ENCODE peak calls at places on chromosomes 7 and 10, in eight cellular contexts. One of them, this sample, is unnamed.
A peak's percentile ranks its signal among the peaks of the same experiment; 100 is the strongest.

GRCh38 chr7:131604841-131605279 is 48.4 kb upstream of the PODXL start:
- DNase-seq in stomach: no peak
- DNase-seq in fibroblast of villous mesenchyme: peak; percentile 86
- DNase-seq in activated gamma-delta T cell treated with anti-CD3 and anti-CD28 coated beads, Interleukin-2, amount 50 U/mL, for 16 hours: no peak
- DNase-seq in hypothalamus: no peak
- DNase-seq in stimulated activated CD4-positive, alpha-beta T cell treated with anti-CD3 and anti-CD28 coated beads, Interleukin-1b, Interleukin-23, amount 100 ng/mL, for 4 hours: no peak
- DNase-seq in activated CD8-positive, alpha-beta T cell treated with anti-CD3 and anti-CD28 coated beads for 36 hours: no peak
- DNase-seq in cardiac fibroblast: peak; percentile 47
- DNase-seq in this sample: no peak

GRCh38 chr10:56547163-56547562 is 186.1 kb upstream of the ZWINT start:
- DNase-seq in fibroblast of villous mesenchyme: no peak
- DNase-seq in activated CD8-positive, alpha-beta T cell treated with anti-CD3 and anti-CD28 coated beads for 36 hours: no peak
- DNase-seq in activated gamma-delta T cell treated with anti-CD3 and anti-CD28 coated beads, Interleukin-2, amount 50 U/mL, for 16 hours: no peak
- DNase-seq in stomach: no peak
- DNase-seq in cardiac fibroblast: no peak
- DNase-seq in hypothalamus: no peak
- DNase-seq in stimulated activated CD4-positive, alpha-beta T cell treated with anti-CD3 and anti-CD28 coated beads, Interleukin-1b, Interleukin-23, amount 100 ng/mL, for 4 hours: no peak
- DNase-seq in this sample: peak; percentile 72

GRCh38 chr7:29987083-29987482 is 2.5 kb downstream of the SCRN1 start:
- DNase-seq in activated gamma-delta T cell treated with anti-CD3 and anti-CD28 coated beads, Interleukin-2, amount 50 U/mL, for 16 hours: no peak
- DNase-seq in cardiac fibroblast: peak; percentile 57
- DNase-seq in hypothalamus: no peak
- DNase-seq in fibroblast of villous mesenchyme: peak; percentile 53
- DNase-seq in activated CD8-positive, alpha-beta T cell treated with anti-CD3 and anti-CD28 coated beads for 36 hours: no peak
- DNase-seq in stimulated activated CD4-positive, alpha-beta T cell treated with anti-CD3 and anti-CD28 coated beads, Interleukin-1b, Interleukin-23, amount 100 ng/mL, for 4 hours: no peak
- DNase-seq in stomach: no peak
- DNase-seq in this sample: no peak

GRCh38 chr10:86646933-86647332 is 7.4 kb upstream of the OPN4 start:
- DNase-seq in activated CD8-positive, alpha-beta T cell treated with anti-CD3 and anti-CD28 coated beads for 36 hours: no peak
- DNase-seq in activated gamma-delta T cell treated with anti-CD3 and anti-CD28 coated beads, Interleukin-2, amount 50 U/mL, for 16 hours: no peak
- DNase-seq in stomach: peak; percentile 1
- DNase-seq in stimulated activated CD4-positive, alpha-beta T cell treated with anti-CD3 and anti-CD28 coated beads, Interleukin-1b, Interleukin-23, amount 100 ng/mL, for 4 hours: no peak
- DNase-seq in hypothalamus: no peak
- DNase-seq in fibroblast of villous mesenchyme: no peak
- DNase-seq in cardiac fibroblast: no peak
- DNase-seq in this sample: no peak

GRCh38 chr10:132466520-132467463 is 69.8 kb downstream of the PWWP2B start:
- DNase-seq in hypothalamus: no peak
- DNase-seq in activated CD8-positive, alpha-beta T cell treated with anti-CD3 and anti-CD28 coated beads for 36 hours: no peak
- DNase-seq in activated gamma-delta T cell treated with anti-CD3 and anti-CD28 coated beads, Interleukin-2, amount 50 U/mL, for 16 hours: no peak
- DNase-seq in cardiac fibroblast: no peak
- DNase-seq in fibroblast of villous mesenchyme: no peak
- DNase-seq in stimulated activated CD4-positive, alpha-beta T cell treated with anti-CD3 and anti-CD28 coated beads, Interleukin-1b, Interleukin-23, amount 100 ng/mL, for 4 hours: no peak
- DNase-seq in stomach: no peak
- DNase-seq in this sample: no peak

GRCh38 chr7:41886257-41886905 is 183.5 kb upstream of the INHBA start:
- DNase-seq in activated CD8-positive, alpha-beta T cell treated with anti-CD3 and anti-CD28 coated beads for 36 hours: peak; percentile 41
- DNase-seq in activated gamma-delta T cell treated with anti-CD3 and anti-CD28 coated beads, Interleukin-2, amount 50 U/mL, for 16 hours: no peak
- DNase-seq in fibroblast of villous mesenchyme: peak; percentile 91
- DNase-seq in stimulated activated CD4-positive, alpha-beta T cell treated with anti-CD3 and anti-CD28 coated beads, Interleukin-1b, Interleukin-23, amount 100 ng/mL, for 4 hours: no peak
- DNase-seq in stomach: no peak
- DNase-seq in hypothalamus: no peak
- DNase-seq in cardiac fibroblast: peak; percentile 95
- DNase-seq in this sample: no peak

GRCh38 chr10:72638586-72639440 is 12.9 kb upstream of the MICU1 start:
- DNase-seq in hypothalamus: no peak
- DNase-seq in fibroblast of villous mesenchyme: no peak
- DNase-seq in stimulated activated CD4-positive, alpha-beta T cell treated with anti-CD3 and anti-CD28 coated beads, Interleukin-1b, Interleukin-23, amount 100 ng/mL, for 4 hours: no peak
- DNase-seq in activated gamma-delta T cell treated with anti-CD3 and anti-CD28 coated beads, Interleukin-2, amount 50 U/mL, for 16 hours: no peak
- DNase-seq in cardiac fibroblast: no peak
- DNase-seq in activated CD8-positive, alpha-beta T cell treated with anti-CD3 and anti-CD28 coated beads for 36 hours: no peak
- DNase-seq in stomach: no peak
- DNase-seq in this sample: no peak

GRCh38 chr7:130908345-130909160 is 174.5 kb upstream of the KLF14 start:
- DNase-seq in fibroblast of villous mesenchyme: no peak
- DNase-seq in activated CD8-positive, alpha-beta T cell treated with anti-CD3 and anti-CD28 coated beads for 36 hours: no peak
- DNase-seq in cardiac fibroblast: peak; percentile 46
- DNase-seq in stomach: no peak
- DNase-seq in hypothalamus: no peak
- DNase-seq in stimulated activated CD4-positive, alpha-beta T cell treated with anti-CD3 and anti-CD28 coated beads, Interleukin-1b, Interleukin-23, amount 100 ng/mL, for 4 hours: no peak
- DNase-seq in activated gamma-delta T cell treated with anti-CD3 and anti-CD28 coated beads, Interleukin-2, amount 50 U/mL, for 16 hours: no peak
- DNase-seq in this sample: no peak

GRCh38 chr7:141355057-141355456 is 196.2 kb upstream of the AGK start:
- DNase-seq in fibroblast of villous mesenchyme: no peak
- DNase-seq in hypothalamus: no peak
- DNase-seq in stomach: no peak
- DNase-seq in stimulated activated CD4-positive, alpha-beta T cell treated with anti-CD3 and anti-CD28 coated beads, Interleukin-1b, Interleukin-23, amount 100 ng/mL, for 4 hours: no peak
- DNase-seq in activated gamma-delta T cell treated with anti-CD3 and anti-CD28 coated beads, Interleukin-2, amount 50 U/mL, for 16 hours: no peak
- DNase-seq in cardiac fibroblast: peak; percentile 50
- DNase-seq in activated CD8-positive, alpha-beta T cell treated with anti-CD3 and anti-CD28 coated beads for 36 hours: no peak
- DNase-seq in this sample: no peak

GRCh38 chr10:995559-995926 is 7.3 kb downstream of the GTPBP4 start:
- DNase-seq in activated gamma-delta T cell treated with anti-CD3 and anti-CD28 coated beads, Interleukin-2, amount 50 U/mL, for 16 hours: no peak
- DNase-seq in stomach: no peak
- DNase-seq in cardiac fibroblast: no peak
- DNase-seq in hypothalamus: no peak
- DNase-seq in activated CD8-positive, alpha-beta T cell treated with anti-CD3 and anti-CD28 coated beads for 36 hours: no peak
- DNase-seq in fibroblast of villous mesenchyme: no peak
- DNase-seq in stimulated activated CD4-positive, alpha-beta T cell treated with anti-CD3 and anti-CD28 coated beads, Interleukin-1b, Interleukin-23, amount 100 ng/mL, for 4 hours: no peak
- DNase-seq in this sample: no peak

GRCh38 chr10:47164800-47165128 is 135.2 kb upstream of the GDF10 start:
- DNase-seq in stomach: no peak
- DNase-seq in activated gamma-delta T cell treated with anti-CD3 and anti-CD28 coated beads, Interleukin-2, amount 50 U/mL, for 16 hours: no peak
- DNase-seq in fibroblast of villous mesenchyme: no peak
- DNase-seq in activated CD8-positive, alpha-beta T cell treated with anti-CD3 and anti-CD28 coated beads for 36 hours: no peak
- DNase-seq in stimulated activated CD4-positive, alpha-beta T cell treated with anti-CD3 and anti-CD28 coated beads, Interleukin-1b, Interleukin-23, amount 100 ng/mL, for 4 hours: no peak
- DNase-seq in cardiac fibroblast: no peak
- DNase-seq in hypothalamus: no peak
- DNase-seq in this sample: no peak

GRCh38 chr10:113980408-113981087 is 63.1 kb upstream of the ADRB1 start:
- DNase-seq in fibroblast of villous mesenchyme: no peak
- DNase-seq in stomach: no peak
- DNase-seq in cardiac fibroblast: no peak
- DNase-seq in activated CD8-positive, alpha-beta T cell treated with anti-CD3 and anti-CD28 coated beads for 36 hours: no peak
- DNase-seq in activated gamma-delta T cell treated with anti-CD3 and anti-CD28 coated beads, Interleukin-2, amount 50 U/mL, for 16 hours: no peak
- DNase-seq in stimulated activated CD4-positive, alpha-beta T cell treated with anti-CD3 and anti-CD28 coated beads, Interleukin-1b, Interleukin-23, amount 100 ng/mL, for 4 hours: no peak
- DNase-seq in hypothalamus: no peak
- DNase-seq in this sample: no peak

GRCh38 chr7:24401628-24402593 is 117.9 kb downstream of the NPY start:
- DNase-seq in stimulated activated CD4-positive, alpha-beta T cell treated with anti-CD3 and anti-CD28 coated beads, Interleukin-1b, Interleukin-23, amount 100 ng/mL, for 4 hours: no peak
- DNase-seq in fibroblast of villous mesenchyme: peak; percentile 30
- DNase-seq in activated CD8-positive, alpha-beta T cell treated with anti-CD3 and anti-CD28 coated beads for 36 hours: no peak
- DNase-seq in activated gamma-delta T cell treated with anti-CD3 and anti-CD28 coated beads, Interleukin-2, amount 50 U/mL, for 16 hours: no peak
- DNase-seq in cardiac fibroblast: peak; percentile 46
- DNase-seq in hypothalamus: no peak
- DNase-seq in stomach: no peak
- DNase-seq in this sample: peak; percentile 13

GRCh38 chr10:121947931-121948330 is 20.1 kb upstream of the ATE1 start:
- DNase-seq in stomach: no peak
- DNase-seq in fibroblast of villous mesenchyme: no peak
- DNase-seq in cardiac fibroblast: no peak
- DNase-seq in activated CD8-positive, alpha-beta T cell treated with anti-CD3 and anti-CD28 coated beads for 36 hours: no peak
- DNase-seq in hypothalamus: no peak
- DNase-seq in activated gamma-delta T cell treated with anti-CD3 and anti-CD28 coated beads, Interleukin-2, amount 50 U/mL, for 16 hours: no peak
- DNase-seq in stimulated activated CD4-positive, alpha-beta T cell treated with anti-CD3 and anti-CD28 coated beads, Interleukin-1b, Interleukin-23, amount 100 ng/mL, for 4 hours: no peak
- DNase-seq in this sample: peak; percentile 35

GRCh38 chr7:73533742-73534141 is 11.6 kb upstream of the BAZ1B start:
- DNase-seq in hypothalamus: no peak
- DNase-seq in activated gamma-delta T cell treated with anti-CD3 and anti-CD28 coated beads, Interleukin-2, amount 50 U/mL, for 16 hours: no peak
- DNase-seq in activated CD8-positive, alpha-beta T cell treated with anti-CD3 and anti-CD28 coated beads for 36 hours: no peak
- DNase-seq in cardiac fibroblast: no peak
- DNase-seq in stimulated activated CD4-positive, alpha-beta T cell treated with anti-CD3 and anti-CD28 coated beads, Interleukin-1b, Interleukin-23, amount 100 ng/mL, for 4 hours: no peak
- DNase-seq in fibroblast of villous mesenchyme: no peak
- DNase-seq in stomach: no peak
- DNase-seq in this sample: no peak

GRCh38 chr10:8056891-8057331 is 2.4 kb downstream of the GATA3 start:
- DNase-seq in stomach: no peak
- DNase-seq in cardiac fibroblast: no peak
- DNase-seq in activated CD8-positive, alpha-beta T cell treated with anti-CD3 and anti-CD28 coated beads for 36 hours: peak; percentile 84
- DNase-seq in activated gamma-delta T cell treated with anti-CD3 and anti-CD28 coated beads, Interleukin-2, amount 50 U/mL, for 16 hours: no peak
- DNase-seq in hypothalamus: no peak
- DNase-seq in stimulated activated CD4-positive, alpha-beta T cell treated with anti-CD3 and anti-CD28 coated beads, Interleukin-1b, Interleukin-23, amount 100 ng/mL, for 4 hours: peak; percentile 36
- DNase-seq in fibroblast of villous mesenchyme: no peak
- DNase-seq in this sample: no peak

GRCh38 chr7:70679666-70680065 is 452.3 kb upstream of the GALNT17 start:
- DNase-seq in cardiac fibroblast: no peak
- DNase-seq in fibroblast of villous mesenchyme: no peak
- DNase-seq in stomach: no peak
- DNase-seq in activated gamma-delta T cell treated with anti-CD3 and anti-CD28 coated beads, Interleukin-2, amount 50 U/mL, for 16 hours: no peak
- DNase-seq in activated CD8-positive, alpha-beta T cell treated with anti-CD3 and anti-CD28 coated beads for 36 hours: peak; percentile 57
- DNase-seq in stimulated activated CD4-positive, alpha-beta T cell treated with anti-CD3 and anti-CD28 coated beads, Interleukin-1b, Interleukin-23, amount 100 ng/mL, for 4 hours: no peak
- DNase-seq in hypothalamus: no peak
- DNase-seq in this sample: no peak

GRCh38 chr10:123424537-123424936 is 241.6 kb upstream of the GPR26 start:
- DNase-seq in activated CD8-positive, alpha-beta T cell treated with anti-CD3 and anti-CD28 coated beads for 36 hours: no peak
- DNase-seq in stimulated activated CD4-positive, alpha-beta T cell treated with anti-CD3 and anti-CD28 coated beads, Interleukin-1b, Interleukin-23, amount 100 ng/mL, for 4 hours: no peak
- DNase-seq in cardiac fibroblast: no peak
- DNase-seq in stomach: no peak
- DNase-seq in activated gamma-delta T cell treated with anti-CD3 and anti-CD28 coated beads, Interleukin-2, amount 50 U/mL, for 16 hours: no peak
- DNase-seq in hypothalamus: no peak
- DNase-seq in fibroblast of villous mesenchyme: no peak
- DNase-seq in this sample: no peak

GRCh38 chr7:27994639-27995038 is 186.0 kb downstream of the JAZF1 start:
- DNase-seq in hypothalamus: no peak
- DNase-seq in activated gamma-delta T cell treated with anti-CD3 and anti-CD28 coated beads, Interleukin-2, amount 50 U/mL, for 16 hours: no peak
- DNase-seq in fibroblast of villous mesenchyme: peak; percentile 53
- DNase-seq in stimulated activated CD4-positive, alpha-beta T cell treated with anti-CD3 and anti-CD28 coated beads, Interleukin-1b, Interleukin-23, amount 100 ng/mL, for 4 hours: no peak
- DNase-seq in stomach: no peak
- DNase-seq in cardiac fibroblast: peak; percentile 20
- DNase-seq in activated CD8-positive, alpha-beta T cell treated with anti-CD3 and anti-CD28 coated beads for 36 hours: no peak
- DNase-seq in this sample: peak; percentile 16

GRCh38 chr7:92135490-92135889 is 1.2 kb upstream of the CYP51A1 start:
- DNase-seq in fibroblast of villous mesenchyme: peak; percentile 92
- DNase-seq in cardiac fibroblast: no peak
- DNase-seq in activated CD8-positive, alpha-beta T cell treated with anti-CD3 and anti-CD28 coated beads for 36 hours: no peak
- DNase-seq in activated gamma-delta T cell treated with anti-CD3 and anti-CD28 coated beads, Interleukin-2, amount 50 U/mL, for 16 hours: no peak
- DNase-seq in stimulated activated CD4-positive, alpha-beta T cell treated with anti-CD3 and anti-CD28 coated beads, Interleukin-1b, Interleukin-23, amount 100 ng/mL, for 4 hours: no peak
- DNase-seq in hypothalamus: no peak
- DNase-seq in stomach: no peak
- DNase-seq in this sample: peak; percentile 41

GRCh38 chr7:80542398-80542797 is 30.5 kb upstream of the GNAT3 start:
- DNase-seq in activated CD8-positive, alpha-beta T cell treated with anti-CD3 and anti-CD28 coated beads for 36 hours: no peak
- DNase-seq in stomach: no peak
- DNase-seq in stimulated activated CD4-positive, alpha-beta T cell treated with anti-CD3 and anti-CD28 coated beads, Interleukin-1b, Interleukin-23, amount 100 ng/mL, for 4 hours: no peak
- DNase-seq in fibroblast of villous mesenchyme: peak; percentile 82
- DNase-seq in hypothalamus: no peak
- DNase-seq in activated gamma-delta T cell treated with anti-CD3 and anti-CD28 coated beads, Interleukin-2, amount 50 U/mL, for 16 hours: no peak
- DNase-seq in cardiac fibroblast: peak; percentile 92
- DNase-seq in this sample: no peak

GRCh38 chr10:17026686-17027485 is 102.7 kb downstream of the CUBN start:
- DNase-seq in activated gamma-delta T cell treated with anti-CD3 and anti-CD28 coated beads, Interleukin-2, amount 50 U/mL, for 16 hours: peak; percentile 46
- DNase-seq in cardiac fibroblast: peak; percentile 93
- DNase-seq in stomach: no peak
- DNase-seq in fibroblast of villous mesenchyme: no peak
- DNase-seq in hypothalamus: no peak
- DNase-seq in stimulated activated CD4-positive, alpha-beta T cell treated with anti-CD3 and anti-CD28 coated beads, Interleukin-1b, Interleukin-23, amount 100 ng/mL, for 4 hours: peak; percentile 57
- DNase-seq in activated CD8-positive, alpha-beta T cell treated with anti-CD3 and anti-CD28 coated beads for 36 hours: peak; percentile 87
- DNase-seq in this sample: no peak

GRCh38 chr10:43120948-43121290 is 17.3 kb upstream of the CSGALNACT2 start:
- DNase-seq in stimulated activated CD4-positive, alpha-beta T cell treated with anti-CD3 and anti-CD28 coated beads, Interleukin-1b, Interleukin-23, amount 100 ng/mL, for 4 hours: no peak
- DNase-seq in hypothalamus: no peak
- DNase-seq in activated CD8-positive, alpha-beta T cell treated with anti-CD3 and anti-CD28 coated beads for 36 hours: peak; percentile 88
- DNase-seq in activated gamma-delta T cell treated with anti-CD3 and anti-CD28 coated beads, Interleukin-2, amount 50 U/mL, for 16 hours: peak; percentile 51
- DNase-seq in cardiac fibroblast: peak; percentile 22
- DNase-seq in fibroblast of villous mesenchyme: no peak
- DNase-seq in stomach: peak; percentile 26
- DNase-seq in this sample: no peak